ENCODE peak calls at places on chromosomes 6 and 20, in ten cellular contexts. One of them, this sample, is unnamed.
A peak's percentile ranks its signal among the peaks of the same experiment; 100 is the strongest.

GRCh38 chr6:90660971-90661370 is 74.1 kb upstream of the MAP3K7 start:
- DNase-seq in body of pancreas: no peak
- DNase-seq in Peyer's patch: no peak
- DNase-seq in AG10803: no peak
- DNase-seq in PC-3: no peak
- DNase-seq in HL-60: no peak
- DNase-seq in OCI-LY7: no peak
- DNase-seq in AG04450: no peak
- DNase-seq in AG09319: no peak
- DNase-seq in lower leg skin: no peak
- DNase-seq in this sample: no peak

GRCh38 chr20:2693286-2693995 is 861 bp downstream of the EBF4 start:
- DNase-seq in lower leg skin: no peak
- DNase-seq in Peyer's patch: no peak
- DNase-seq in AG09319: no peak
- DNase-seq in AG10803: no peak
- DNase-seq in body of pancreas: peak; percentile 46
- DNase-seq in AG04450: no peak
- DNase-seq in PC-3: no peak
- DNase-seq in HL-60: no peak
- DNase-seq in OCI-LY7: no peak
- DNase-seq in this sample: no peak

GRCh38 chr6:3884007-3884745 is 35.0 kb downstream of the FAM50B start:
- DNase-seq in AG09319: no peak
- DNase-seq in Peyer's patch: no peak
- DNase-seq in body of pancreas: peak; percentile 40
- DNase-seq in HL-60: no peak
- DNase-seq in OCI-LY7: no peak
- DNase-seq in AG10803: peak; percentile 76
- DNase-seq in lower leg skin: no peak
- DNase-seq in AG04450: peak; percentile 50
- DNase-seq in PC-3: peak; percentile 67
- DNase-seq in this sample: no peak

GRCh38 chr6:75210885-75211739 is 5.3 kb upstream of the COL12A1 start:
- DNase-seq in AG10803: peak; percentile 73
- DNase-seq in HL-60: no peak
- DNase-seq in lower leg skin: peak; percentile 67
- DNase-seq in AG09319: no peak
- DNase-seq in PC-3: peak; percentile 74
- DNase-seq in AG04450: peak; percentile 52
- DNase-seq in body of pancreas: peak; percentile 69
- DNase-seq in Peyer's patch: peak; percentile 56
- DNase-seq in OCI-LY7: peak; percentile 79
- DNase-seq in this sample: peak; percentile 62

GRCh38 chr6:106163446-106163965 is 77.4 kb downstream of the PRDM1 start:
- DNase-seq in Peyer's patch: peak; percentile 63
- DNase-seq in lower leg skin: peak; percentile 21
- DNase-seq in AG10803: peak; percentile 76
- DNase-seq in body of pancreas: peak; percentile 15
- DNase-seq in AG09319: no peak
- DNase-seq in HL-60: peak; percentile 63
- DNase-seq in PC-3: no peak
- DNase-seq in AG04450: peak; percentile 58
- DNase-seq in OCI-LY7: peak; percentile 74
- DNase-seq in this sample: peak; percentile 57

GRCh38 chr6:63492476-63492875 is 79.8 kb upstream of the LOC128125822 start:
- DNase-seq in AG10803: no peak
- DNase-seq in body of pancreas: peak; percentile 22
- DNase-seq in AG04450: no peak
- DNase-seq in lower leg skin: no peak
- DNase-seq in HL-60: no peak
- DNase-seq in AG09319: no peak
- DNase-seq in PC-3: no peak
- DNase-seq in OCI-LY7: no peak
- DNase-seq in Peyer's patch: no peak
- DNase-seq in this sample: no peak

GRCh38 chr6:156953478-156954146 is 176.4 kb downstream of the ARID1B start:
- DNase-seq in body of pancreas: no peak
- DNase-seq in PC-3: peak; percentile 89
- DNase-seq in AG09319: peak; percentile 94
- DNase-seq in OCI-LY7: peak; percentile 19
- DNase-seq in AG04450: peak; percentile 92
- DNase-seq in AG10803: peak; percentile 99
- DNase-seq in HL-60: no peak
- DNase-seq in Peyer's patch: no peak
- DNase-seq in lower leg skin: no peak
- DNase-seq in this sample: peak; percentile 56

GRCh38 chr20:49690899-49691620 is 22.6 kb downstream of the B4GALT5 start:
- DNase-seq in Peyer's patch: no peak
- DNase-seq in body of pancreas: peak; percentile 92
- DNase-seq in HL-60: no peak
- DNase-seq in AG09319: no peak
- DNase-seq in AG04450: no peak
- DNase-seq in lower leg skin: no peak
- DNase-seq in AG10803: no peak
- DNase-seq in PC-3: peak; percentile 59
- DNase-seq in OCI-LY7: no peak
- DNase-seq in this sample: no peak

GRCh38 chr6:34723203-34723602 is 26.6 kb upstream of the ILRUN start:
- DNase-seq in PC-3: no peak
- DNase-seq in OCI-LY7: no peak
- DNase-seq in AG09319: peak; percentile 3
- DNase-seq in AG04450: peak; percentile 13
- DNase-seq in HL-60: no peak
- DNase-seq in body of pancreas: no peak
- DNase-seq in lower leg skin: no peak
- DNase-seq in Peyer's patch: no peak
- DNase-seq in AG10803: peak; percentile 17
- DNase-seq in this sample: no peak

GRCh38 chr6:20402181-20403079 is 751 bp downstream of the E2F3 start:
- DNase-seq in Peyer's patch: peak; percentile 74
- DNase-seq in AG09319: no peak
- DNase-seq in lower leg skin: peak; percentile 30
- DNase-seq in AG04450: no peak
- DNase-seq in HL-60: peak; percentile 65
- DNase-seq in body of pancreas: peak; percentile 41
- DNase-seq in OCI-LY7: peak; percentile 68
- DNase-seq in PC-3: peak; percentile 60
- DNase-seq in AG10803: peak; percentile 24
- DNase-seq in this sample: peak; percentile 54

GRCh38 chr6:81138236-81138635 is 614.2 kb downstream of the TENT5A start:
- DNase-seq in PC-3: peak; percentile 4
- DNase-seq in AG09319: no peak
- DNase-seq in AG10803: no peak
- DNase-seq in body of pancreas: no peak
- DNase-seq in AG04450: no peak
- DNase-seq in OCI-LY7: no peak
- DNase-seq in HL-60: no peak
- DNase-seq in lower leg skin: no peak
- DNase-seq in Peyer's patch: no peak
- DNase-seq in this sample: no peak

GRCh38 chr20:5133998-5134397 is 7.2 kb downstream of the CDS2 start:
- DNase-seq in body of pancreas: no peak
- DNase-seq in Peyer's patch: no peak
- DNase-seq in AG10803: no peak
- DNase-seq in AG04450: no peak
- DNase-seq in OCI-LY7: no peak
- DNase-seq in lower leg skin: no peak
- DNase-seq in HL-60: no peak
- DNase-seq in AG09319: no peak
- DNase-seq in PC-3: no peak
- DNase-seq in this sample: no peak

GRCh38 chr6:35498407-35499045 is 1.6 kb upstream of the TEAD3 start:
- DNase-seq in AG10803: no peak
- DNase-seq in OCI-LY7: no peak
- DNase-seq in HL-60: no peak
- DNase-seq in lower leg skin: no peak
- DNase-seq in PC-3: no peak
- DNase-seq in Peyer's patch: no peak
- DNase-seq in AG04450: no peak
- DNase-seq in AG09319: no peak
- DNase-seq in body of pancreas: no peak
- DNase-seq in this sample: no peak

GRCh38 chr20:62617711-62618483 is 24.4 kb upstream of the SLCO4A1 start:
- DNase-seq in AG04450: no peak
- DNase-seq in AG09319: no peak
- DNase-seq in HL-60: peak; percentile 77
- DNase-seq in AG10803: no peak
- DNase-seq in Peyer's patch: peak; percentile 67
- DNase-seq in lower leg skin: peak; percentile 74
- DNase-seq in body of pancreas: peak; percentile 28
- DNase-seq in OCI-LY7: peak; percentile 46
- DNase-seq in PC-3: peak; percentile 80
- DNase-seq in this sample: peak; percentile 63

GRCh38 chr6:93418113-93418447 is 1.3 kb downstream of the EPHA7 start:
- DNase-seq in AG04450: no peak
- DNase-seq in OCI-LY7: no peak
- DNase-seq in HL-60: no peak
- DNase-seq in AG10803: no peak
- DNase-seq in PC-3: peak; percentile 6
- DNase-seq in AG09319: no peak
- DNase-seq in lower leg skin: no peak
- DNase-seq in body of pancreas: no peak
- DNase-seq in Peyer's patch: no peak
- DNase-seq in this sample: no peak
- TF ChIP-seq CTCF in AG04450: no peak
- TF ChIP-seq CTCF in OCI-LY7: no peak
- TF ChIP-seq CTCF in HL-60: no peak
- TF ChIP-seq CTCF in AG10803: no peak
- TF ChIP-seq CTCF in PC-3: no peak
- TF ChIP-seq CTCF in AG09319: no peak
- TF ChIP-seq CTCF in lower leg skin: no peak
- TF ChIP-seq CTCF in body of pancreas: no peak
- TF ChIP-seq CTCF in Peyer's patch: no peak
- TF ChIP-seq CTCF in this sample: no peak

DNA sequence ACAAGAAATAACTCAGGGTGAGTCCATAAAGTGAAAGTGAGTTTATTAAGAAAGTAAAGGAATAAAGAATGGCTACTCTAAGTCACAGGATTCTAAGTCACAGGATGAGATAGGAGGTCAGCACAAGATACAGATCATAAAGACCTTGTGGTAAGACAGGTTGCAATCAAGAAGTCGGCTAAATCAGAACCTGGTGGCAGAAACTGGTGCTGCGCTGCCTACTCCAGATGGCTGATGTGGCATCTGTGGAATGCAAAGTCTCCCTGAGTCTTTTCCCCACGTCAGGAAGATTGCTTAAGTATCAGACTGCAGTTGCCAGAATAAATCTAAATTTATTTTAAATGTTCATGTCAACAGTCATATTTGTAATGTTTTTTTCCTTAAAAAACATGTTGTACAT is 10.7 kb upstream of the KCNK15 start:
- DNase-seq in AG10803: peak; percentile 87
- DNase-seq in OCI-LY7: no peak
- DNase-seq in lower leg skin: no peak
- DNase-seq in body of pancreas: no peak
- DNase-seq in HL-60: no peak
- DNase-seq in AG04450: no peak
- DNase-seq in Peyer's patch: no peak
- DNase-seq in AG09319: peak; percentile 48
- DNase-seq in PC-3: peak; percentile 73
- DNase-seq in this sample: no peak
- TF ChIP-seq CTCF in AG10803: peak; percentile 52
- TF ChIP-seq CTCF in OCI-LY7: no peak
- TF ChIP-seq CTCF in lower leg skin: no peak
- TF ChIP-seq CTCF in body of pancreas: no peak
- TF ChIP-seq CTCF in HL-60: no peak
- TF ChIP-seq CTCF in AG04450: peak; percentile 51
- TF ChIP-seq CTCF in Peyer's patch: no peak
- TF ChIP-seq CTCF in AG09319: peak; percentile 23
- TF ChIP-seq CTCF in PC-3: peak; percentile 49
- TF ChIP-seq CTCF in this sample: no peak

GRCh38 chr6:116115781-116116180 is 10.2 kb downstream of the COL10A1 start:
- DNase-seq in AG09319: no peak
- DNase-seq in body of pancreas: no peak
- DNase-seq in Peyer's patch: no peak
- DNase-seq in HL-60: no peak
- DNase-seq in OCI-LY7: no peak
- DNase-seq in AG10803: peak; percentile 20
- DNase-seq in AG04450: no peak
- DNase-seq in lower leg skin: no peak
- DNase-seq in PC-3: peak; percentile 6
- DNase-seq in this sample: no peak
- TF ChIP-seq CTCF in AG09319: peak; percentile 43
- TF ChIP-seq CTCF in body of pancreas: no peak
- TF ChIP-seq CTCF in Peyer's patch: no peak
- TF ChIP-seq CTCF in HL-60: no peak
- TF ChIP-seq CTCF in OCI-LY7: peak; percentile 70
- TF ChIP-seq CTCF in AG10803: peak; percentile 61
- TF ChIP-seq CTCF in AG04450: peak; percentile 54
- TF ChIP-seq CTCF in lower leg skin: no peak
- TF ChIP-seq CTCF in PC-3: peak; percentile 57
- TF ChIP-seq CTCF in this sample: no peak

GRCh38 chr6:139996253-139996834 is 621.9 kb upstream of the CITED2 start:
- DNase-seq in PC-3: no peak
- DNase-seq in Peyer's patch: no peak
- DNase-seq in AG04450: no peak
- DNase-seq in body of pancreas: peak; percentile 25
- DNase-seq in AG10803: no peak
- DNase-seq in OCI-LY7: peak; percentile 5
- DNase-seq in lower leg skin: no peak
- DNase-seq in HL-60: no peak
- DNase-seq in AG09319: no peak
- DNase-seq in this sample: no peak
- TF ChIP-seq CTCF in PC-3: no peak
- TF ChIP-seq CTCF in Peyer's patch: no peak
- TF ChIP-seq CTCF in AG04450: no peak
- TF ChIP-seq CTCF in body of pancreas: no peak
- TF ChIP-seq CTCF in AG10803: no peak
- TF ChIP-seq CTCF in OCI-LY7: peak; percentile 30
- TF ChIP-seq CTCF in lower leg skin: no peak
- TF ChIP-seq CTCF in HL-60: no peak
- TF ChIP-seq CTCF in AG09319: no peak
- TF ChIP-seq CTCF in this sample: no peak

DNA sequence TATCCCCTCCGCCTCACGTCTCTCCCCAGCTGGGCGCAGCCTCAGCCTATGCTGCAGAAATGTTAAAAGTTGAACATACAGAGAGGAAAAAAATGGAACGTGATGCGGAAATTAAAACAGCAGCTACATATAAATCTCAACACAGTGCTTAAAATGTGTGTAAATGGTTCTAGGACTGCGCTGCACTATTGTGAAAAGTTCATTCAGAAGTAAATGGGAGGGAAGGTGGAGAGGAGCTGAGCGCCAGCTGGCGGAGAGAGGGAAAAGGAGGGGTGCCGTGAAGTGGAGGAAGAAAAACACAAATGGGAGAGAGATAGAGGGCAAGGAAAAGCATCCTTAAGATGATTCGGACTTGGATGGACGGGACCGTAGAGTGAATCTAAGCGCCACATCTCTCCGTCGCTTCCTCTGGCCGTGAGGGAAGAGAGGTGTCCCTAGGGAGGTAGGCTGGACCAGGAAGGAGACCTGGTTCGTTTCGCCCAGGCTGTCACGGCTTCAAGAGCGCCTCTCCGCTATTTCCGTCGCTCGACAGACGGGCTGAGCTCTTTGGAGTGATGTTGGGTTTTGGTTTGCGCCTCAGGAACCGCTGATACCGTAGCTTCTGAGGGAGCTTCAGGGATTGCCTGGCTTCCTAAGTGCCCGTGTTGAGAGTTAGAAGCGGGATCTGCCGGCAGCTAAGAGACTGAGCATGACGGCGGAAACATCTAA is 113.7 kb downstream of the TRIM27 start:
- DNase-seq in body of pancreas: no peak
- DNase-seq in AG10803: no peak
- DNase-seq in OCI-LY7: no peak
- DNase-seq in AG04450: no peak
- DNase-seq in Peyer's patch: no peak
- DNase-seq in lower leg skin: no peak
- DNase-seq in HL-60: no peak
- DNase-seq in PC-3: no peak
- DNase-seq in AG09319: no peak
- DNase-seq in this sample: no peak
- TF ChIP-seq CTCF in body of pancreas: no peak
- TF ChIP-seq CTCF in AG10803: peak; percentile 8
- TF ChIP-seq CTCF in OCI-LY7: no peak
- TF ChIP-seq CTCF in AG04450: no peak
- TF ChIP-seq CTCF in Peyer's patch: no peak
- TF ChIP-seq CTCF in lower leg skin: no peak
- TF ChIP-seq CTCF in HL-60: no peak
- TF ChIP-seq CTCF in PC-3: no peak
- TF ChIP-seq CTCF in AG09319: no peak
- TF ChIP-seq CTCF in this sample: no peak

This sample was measured in B cell.